ENCODE peak calls at places on chromosomes 6 and 20, in four cellular contexts. J is psoas muscle, O is ascending aorta, N is left ventricle myocardium inferior. W is an unnamed sample.

GRCh38 chr20:11168026-11168425 is 494.2 kb upstream of the JAG1 start:
- DNase-seq in J (no peak), O (no peak), N (no peak), W (no peak)

GRCh38 chr6:39758905-39759605 is 33.1 kb upstream of the DAAM2 start:
- DNase-seq in J (no peak), O (no peak), N (no peak), W (no peak)

GRCh38 chr6:61809004-61809595 is 476.9 kb downstream of the KHDRBS2 start:
- DNase-seq in J (no peak), O (no peak), N (no peak), W (no peak)

GRCh38 chr6:6390849-6391602 is 70.6 kb upstream of the F13A1 start:
- DNase-seq in J (no peak), O (no peak), N (no peak), W (no peak)

GRCh38 chr6:148967546-148967945 is 220.7 kb downstream of the UST start:
- DNase-seq in J (no peak), O (no peak), N (no peak), W (no peak)

GRCh38 chr20:53828673-53829085 is 235.0 kb upstream of the ZNF217 start:
- DNase-seq in J (no peak), O (no peak), N (no peak), W (no peak)

GRCh38 chr6:125747589-125748533 is 1.6 kb upstream of the HEY2 start:
- DNase-seq in J (peak), O (no peak), N (peak), W (peak)

GRCh38 chr20:17504898-17505663 is 26.1 kb downstream of the BFSP1 start:
- DNase-seq in J (peak), O (no peak), N (peak), W (peak)

GRCh38 chr6:77456531-77457248 is 6.6 kb downstream of the HTR1B start:
- DNase-seq in J (peak), O (no peak), N (no peak), W (no peak)

GRCh38 chr20:8331740-8332412 is 199.8 kb downstream of the PLCB1 start:
- DNase-seq in J (peak), O (no peak), N (peak), W (no peak)

GRCh38 chr6:10177703-10178102 is 237.2 kb downstream of the TFAP2A start:
- DNase-seq in J (no peak), O (no peak), N (no peak), W (no peak)

GRCh38 chr20:54356726-54357235 is 118.6 kb upstream of the DOK5 start:
- DNase-seq in J (no peak), O (no peak), N (no peak), W (no peak)

GRCh38 chr6:2803731-2804429 is 37.8 kb downstream of the SERPINB1 start:
- DNase-seq in J (no peak), O (no peak), N (no peak), W (no peak)

DNA sequence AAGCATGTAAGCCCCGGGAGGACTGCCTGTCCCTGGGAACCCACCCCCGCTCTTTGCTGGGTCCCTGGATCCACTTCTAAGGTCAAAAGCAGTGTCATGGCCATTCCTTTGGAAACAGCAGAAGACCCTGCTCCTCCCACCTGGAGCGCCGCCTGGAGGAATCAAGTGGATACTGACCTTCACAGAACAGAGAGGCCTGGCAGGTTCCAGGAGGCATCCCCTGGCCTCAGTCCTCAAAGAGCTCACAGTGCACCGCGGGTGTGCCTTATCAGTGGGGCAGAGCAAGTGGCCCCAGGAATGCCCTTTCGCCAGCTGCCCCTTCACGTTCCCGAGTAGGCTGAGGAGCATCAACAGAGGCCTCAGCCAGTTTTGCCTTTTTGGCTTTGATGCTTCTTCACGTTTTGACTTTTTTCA is 11.1 kb upstream of the SLC4A11 start:
- DNase-seq in J (no peak), O (no peak), N (no peak), W (peak)
- TF ChIP-seq CTCF in J (no peak), O (no peak), N (no peak), W (no peak)

GRCh38 chr20:25398363-25399037 is 7.9 kb upstream of the ABHD12 start:
- DNase-seq in J (no peak), O (no peak), N (no peak), W (no peak)
- H3K27ac ChIP-seq in J (no peak), O (no peak), N (no peak), W (no peak)

GRCh38 chr6:89081423-89082322 is 1.1 kb downstream of the PNRC1 start:
- DNase-seq in J (peak), O (peak), N (peak), W (peak)
- TF ChIP-seq CTCF in J (no peak), O (no peak), N (peak), W (no peak)

GRCh38 chr6:119121367-119121766 is 42.9 kb upstream of the FAM184A start:
- DNase-seq in J (no peak), O (no peak), N (no peak), W (no peak)
- H3K27ac ChIP-seq in J (no peak), O (no peak), N (no peak), W (no peak)

DNA sequence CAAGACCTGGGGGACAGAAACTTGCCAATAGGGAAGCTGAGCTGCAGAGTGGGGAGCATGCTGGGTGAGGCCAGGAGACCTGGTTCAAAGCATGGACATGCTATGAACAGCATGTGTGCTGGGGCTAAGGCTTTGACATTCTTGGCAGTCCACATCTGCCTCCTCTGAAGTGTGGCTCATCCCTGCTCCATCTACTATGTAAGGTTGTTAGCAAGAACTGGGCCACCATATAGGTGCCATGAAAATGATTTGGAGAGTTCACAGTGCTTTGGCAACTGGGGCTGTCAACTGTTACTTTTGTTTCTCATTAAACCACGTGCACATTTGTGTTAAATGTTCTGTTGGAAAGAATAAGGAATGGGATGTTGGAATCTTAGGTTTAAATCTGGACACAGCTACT is 311.1 kb downstream of the CDC5L start:
- DNase-seq in J (no peak), O (no peak), N (no peak), W (no peak)
- TF ChIP-seq CTCF in J (no peak), O (no peak), N (no peak), W (no peak)

GRCh38 chr6:7434672-7435071 is 45.1 kb downstream of the RIOK1 start:
- DNase-seq in J (no peak), O (no peak), N (no peak), W (no peak)

GRCh38 chr6:7431241-7431593 is 41.6 kb downstream of the RIOK1 start:
- DNase-seq in J (no peak), O (no peak), N (no peak), W (no peak)

GRCh38 chr6:7431594-7432390 is 42.2 kb downstream of the RIOK1 start:
- DNase-seq in J (no peak), O (no peak), N (no peak), W (no peak)

GRCh38 chr6:7432391-7433207 is 43.0 kb downstream of the RIOK1 start:
- DNase-seq in J (no peak), O (no peak), N (no peak), W (no peak)

GRCh38 chr6:7433211-7433610 is 43.6 kb downstream of the RIOK1 start:
- DNase-seq in J (no peak), O (no peak), N (no peak), W (no peak)
- H3K27ac ChIP-seq in J (no peak), O (no peak), N (no peak), W (no peak)

W was measured in left lung.